ENCODE peak calls at places on chromosomes 2 and 18, in eight cellular contexts. One of them, this sample, is unnamed.

GRCh38 chr18:69945220-69946114 is 2.2 kb downstream of the CD226 start:
- DNase-seq in NCI-H345: no peak
- DNase-seq in CD4-positive, alpha-beta memory T cell: no peak
- DNase-seq in neural progenitor cell: no peak
- DNase-seq in mucosa of descending colon: no peak
- DNase-seq in posterior vena cava: no peak
- DNase-seq in uterus: no peak
- DNase-seq in stimulated activated CD4-positive, alpha-beta T cell treated with anti-CD3 and anti-CD28 coated beads, TNF-alpha, amount 100 ng/mL, for 4 hours: no peak
- DNase-seq in this sample: no peak

GRCh38 chr2:139296672-139297209 is 516.6 kb upstream of the NXPH2 start:
- DNase-seq in NCI-H345: no peak
- DNase-seq in neural progenitor cell: no peak
- DNase-seq in posterior vena cava: no peak
- DNase-seq in uterus: no peak
- DNase-seq in mucosa of descending colon: no peak
- DNase-seq in stimulated activated CD4-positive, alpha-beta T cell treated with anti-CD3 and anti-CD28 coated beads, TNF-alpha, amount 100 ng/mL, for 4 hours: no peak
- DNase-seq in CD4-positive, alpha-beta memory T cell: no peak
- DNase-seq in this sample: no peak

GRCh38 chr2:77512521-77512920 is 9.7 kb downstream of the LRRTM4 start:
- DNase-seq in NCI-H345: no peak
- DNase-seq in uterus: no peak
- DNase-seq in neural progenitor cell: no peak
- DNase-seq in mucosa of descending colon: no peak
- DNase-seq in stimulated activated CD4-positive, alpha-beta T cell treated with anti-CD3 and anti-CD28 coated beads, TNF-alpha, amount 100 ng/mL, for 4 hours: no peak
- DNase-seq in CD4-positive, alpha-beta memory T cell: no peak
- DNase-seq in posterior vena cava: no peak
- DNase-seq in this sample: no peak

GRCh38 chr18:54880706-54881105 is 52.4 kb downstream of the RAB27B start:
- DNase-seq in stimulated activated CD4-positive, alpha-beta T cell treated with anti-CD3 and anti-CD28 coated beads, TNF-alpha, amount 100 ng/mL, for 4 hours: no peak
- DNase-seq in mucosa of descending colon: no peak
- DNase-seq in posterior vena cava: no peak
- DNase-seq in CD4-positive, alpha-beta memory T cell: no peak
- DNase-seq in neural progenitor cell: no peak
- DNase-seq in NCI-H345: no peak
- DNase-seq in uterus: no peak
- DNase-seq in this sample: no peak

GRCh38 chr18:43819397-43819796 is 542.1 kb upstream of the SYT4 start:
- DNase-seq in posterior vena cava: no peak
- DNase-seq in neural progenitor cell: no peak
- DNase-seq in CD4-positive, alpha-beta memory T cell: no peak
- DNase-seq in NCI-H345: no peak
- DNase-seq in stimulated activated CD4-positive, alpha-beta T cell treated with anti-CD3 and anti-CD28 coated beads, TNF-alpha, amount 100 ng/mL, for 4 hours: no peak
- DNase-seq in uterus: no peak
- DNase-seq in mucosa of descending colon: no peak
- DNase-seq in this sample: no peak

GRCh38 chr18:28176933-28177827 is at the start of gene CDH2:
- DNase-seq in CD4-positive, alpha-beta memory T cell: no peak
- DNase-seq in mucosa of descending colon: no peak
- DNase-seq in uterus: peak
- DNase-seq in posterior vena cava: peak
- DNase-seq in stimulated activated CD4-positive, alpha-beta T cell treated with anti-CD3 and anti-CD28 coated beads, TNF-alpha, amount 100 ng/mL, for 4 hours: no peak
- DNase-seq in neural progenitor cell: peak
- DNase-seq in NCI-H345: peak
- DNase-seq in this sample: peak

GRCh38 chr2:18380316-18380715 is 180.1 kb downstream of the RDH14 start:
- DNase-seq in NCI-H345: no peak
- DNase-seq in stimulated activated CD4-positive, alpha-beta T cell treated with anti-CD3 and anti-CD28 coated beads, TNF-alpha, amount 100 ng/mL, for 4 hours: no peak
- DNase-seq in mucosa of descending colon: no peak
- DNase-seq in posterior vena cava: no peak
- DNase-seq in neural progenitor cell: no peak
- DNase-seq in uterus: no peak
- DNase-seq in CD4-positive, alpha-beta memory T cell: no peak
- DNase-seq in this sample: no peak

GRCh38 chr2:10477443-10478297 is 29.5 kb upstream of the ODC1 start:
- DNase-seq in stimulated activated CD4-positive, alpha-beta T cell treated with anti-CD3 and anti-CD28 coated beads, TNF-alpha, amount 100 ng/mL, for 4 hours: no peak
- DNase-seq in posterior vena cava: peak
- DNase-seq in uterus: no peak
- DNase-seq in neural progenitor cell: peak
- DNase-seq in CD4-positive, alpha-beta memory T cell: no peak
- DNase-seq in mucosa of descending colon: no peak
- DNase-seq in NCI-H345: peak
- DNase-seq in this sample: no peak

GRCh38 chr18:30970201-30970816 is 72.2 kb downstream of the DSC3 start:
- DNase-seq in posterior vena cava: no peak
- DNase-seq in NCI-H345: peak
- DNase-seq in CD4-positive, alpha-beta memory T cell: no peak
- DNase-seq in mucosa of descending colon: no peak
- DNase-seq in uterus: no peak
- DNase-seq in neural progenitor cell: peak
- DNase-seq in stimulated activated CD4-positive, alpha-beta T cell treated with anti-CD3 and anti-CD28 coated beads, TNF-alpha, amount 100 ng/mL, for 4 hours: no peak
- DNase-seq in this sample: peak

GRCh38 chr18:67425724-67426123 is 90.8 kb downstream of the DSEL start:
- DNase-seq in CD4-positive, alpha-beta memory T cell: no peak
- DNase-seq in posterior vena cava: no peak
- DNase-seq in mucosa of descending colon: no peak
- DNase-seq in NCI-H345: no peak
- DNase-seq in stimulated activated CD4-positive, alpha-beta T cell treated with anti-CD3 and anti-CD28 coated beads, TNF-alpha, amount 100 ng/mL, for 4 hours: no peak
- DNase-seq in neural progenitor cell: no peak
- DNase-seq in uterus: no peak
- DNase-seq in this sample: no peak

GRCh38 chr2:162524192-162524591 is 180.3 kb downstream of the GCA start:
- DNase-seq in NCI-H345: no peak
- DNase-seq in neural progenitor cell: peak
- DNase-seq in CD4-positive, alpha-beta memory T cell: no peak
- DNase-seq in mucosa of descending colon: no peak
- DNase-seq in posterior vena cava: no peak
- DNase-seq in uterus: no peak
- DNase-seq in stimulated activated CD4-positive, alpha-beta T cell treated with anti-CD3 and anti-CD28 coated beads, TNF-alpha, amount 100 ng/mL, for 4 hours: no peak
- DNase-seq in this sample: peak

GRCh38 chr2:141055526-141055925 is 1075.3 kb downstream of the LRP1B start:
- DNase-seq in CD4-positive, alpha-beta memory T cell: no peak
- DNase-seq in mucosa of descending colon: no peak
- DNase-seq in posterior vena cava: no peak
- DNase-seq in stimulated activated CD4-positive, alpha-beta T cell treated with anti-CD3 and anti-CD28 coated beads, TNF-alpha, amount 100 ng/mL, for 4 hours: no peak
- DNase-seq in uterus: no peak
- DNase-seq in neural progenitor cell: no peak
- DNase-seq in NCI-H345: no peak
- DNase-seq in this sample: no peak